ENCODE peak calls at places on chromosomes 7 and 10, in seven cellular contexts. One of them, this sample, is unnamed.

GRCh38 chr10:69819713-69820506 is 18.2 kb downstream of the COL13A1 start:
- DNase-seq in GM23338: no peak
- DNase-seq in choroid plexus epithelial cell: peak
- DNase-seq in IMR-90: peak
- DNase-seq in A549: no peak
- DNase-seq in AG09309: no peak
- DNase-seq in heart left ventricle: no peak
- DNase-seq in this sample: peak

GRCh38 chr10:7700577-7701125 is 2.5 kb upstream of the ITIH2 start:
- DNase-seq in A549: peak
- DNase-seq in AG09309: no peak
- DNase-seq in GM23338: no peak
- DNase-seq in IMR-90: no peak
- DNase-seq in choroid plexus epithelial cell: peak
- DNase-seq in heart left ventricle: no peak
- DNase-seq in this sample: no peak

GRCh38 chr10:63588436-63589180 is 67.4 kb downstream of the REEP3 start:
- DNase-seq in heart left ventricle: no peak
- DNase-seq in IMR-90: peak
- DNase-seq in AG09309: no peak
- DNase-seq in GM23338: no peak
- DNase-seq in A549: no peak
- DNase-seq in choroid plexus epithelial cell: no peak
- DNase-seq in this sample: peak

GRCh38 chr10:47042815-47043750 is 131.9 kb downstream of the PTPN20 start:
- DNase-seq in IMR-90: no peak
- DNase-seq in choroid plexus epithelial cell: no peak
- DNase-seq in GM23338: peak
- DNase-seq in heart left ventricle: peak
- DNase-seq in A549: no peak
- DNase-seq in AG09309: no peak
- DNase-seq in this sample: no peak

GRCh38 chr7:28447071-28447470 is 34.8 kb downstream of the CREB5 start:
- DNase-seq in IMR-90: peak
- DNase-seq in AG09309: no peak
- DNase-seq in A549: no peak
- DNase-seq in heart left ventricle: no peak
- DNase-seq in choroid plexus epithelial cell: no peak
- DNase-seq in GM23338: no peak
- DNase-seq in this sample: no peak

GRCh38 chr10:123013456-123014419 is 4.9 kb downstream of the ACADSB start:
- DNase-seq in A549: no peak
- DNase-seq in AG09309: no peak
- DNase-seq in heart left ventricle: no peak
- DNase-seq in choroid plexus epithelial cell: no peak
- DNase-seq in IMR-90: no peak
- DNase-seq in GM23338: no peak
- DNase-seq in this sample: no peak

GRCh38 chr7:46871516-46871915 is 710.4 kb downstream of the TNS3 start:
- DNase-seq in choroid plexus epithelial cell: no peak
- DNase-seq in GM23338: no peak
- DNase-seq in AG09309: no peak
- DNase-seq in IMR-90: no peak
- DNase-seq in heart left ventricle: no peak
- DNase-seq in A549: no peak
- DNase-seq in this sample: no peak

GRCh38 chr10:102202386-102202785 is 23.7 kb upstream of the ELOVL3 start:
- DNase-seq in heart left ventricle: no peak
- DNase-seq in choroid plexus epithelial cell: no peak
- DNase-seq in IMR-90: no peak
- DNase-seq in A549: no peak
- DNase-seq in AG09309: no peak
- DNase-seq in GM23338: no peak
- DNase-seq in this sample: no peak

GRCh38 chr10:60916025-60916424 is 28.0 kb downstream of the RHOBTB1 start:
- DNase-seq in heart left ventricle: no peak
- DNase-seq in GM23338: peak
- DNase-seq in AG09309: no peak
- DNase-seq in A549: no peak
- DNase-seq in IMR-90: no peak
- DNase-seq in choroid plexus epithelial cell: peak
- DNase-seq in this sample: no peak

GRCh38 chr10:29783211-29783947 is 148.6 kb upstream of the SVIL start:
- DNase-seq in IMR-90: peak
- DNase-seq in AG09309: no peak
- DNase-seq in heart left ventricle: no peak
- DNase-seq in choroid plexus epithelial cell: peak
- DNase-seq in GM23338: no peak
- DNase-seq in A549: no peak
- DNase-seq in this sample: peak

GRCh38 chr7:112283382-112283910 is 77.0 kb downstream of the ZNF277 start:
- DNase-seq in heart left ventricle: no peak
- DNase-seq in AG09309: no peak
- DNase-seq in IMR-90: no peak
- DNase-seq in choroid plexus epithelial cell: no peak
- DNase-seq in GM23338: no peak
- DNase-seq in A549: no peak
- DNase-seq in this sample: no peak

GRCh38 chr7:10974717-10975032 is 1.0 kb downstream of the PHF14 start:
- DNase-seq in GM23338: no peak
- DNase-seq in A549: peak
- DNase-seq in choroid plexus epithelial cell: no peak
- DNase-seq in IMR-90: no peak
- DNase-seq in heart left ventricle: no peak
- DNase-seq in AG09309: no peak
- DNase-seq in this sample: no peak

GRCh38 chr7:64686493-64687184 is 20.7 kb downstream of the ZNF107 start:
- DNase-seq in AG09309: no peak
- DNase-seq in A549: no peak
- DNase-seq in choroid plexus epithelial cell: no peak
- DNase-seq in GM23338: no peak
- DNase-seq in heart left ventricle: no peak
- DNase-seq in IMR-90: no peak
- DNase-seq in this sample: no peak
- H3K4me3 ChIP-seq in AG09309: no peak
- H3K4me3 ChIP-seq in A549: no peak
- H3K4me3 ChIP-seq in choroid plexus epithelial cell: no peak
- H3K4me3 ChIP-seq in GM23338: no peak
- H3K4me3 ChIP-seq in heart left ventricle: no peak
- H3K4me3 ChIP-seq in IMR-90: no peak
- H3K4me3 ChIP-seq in this sample: no peak

DNA sequence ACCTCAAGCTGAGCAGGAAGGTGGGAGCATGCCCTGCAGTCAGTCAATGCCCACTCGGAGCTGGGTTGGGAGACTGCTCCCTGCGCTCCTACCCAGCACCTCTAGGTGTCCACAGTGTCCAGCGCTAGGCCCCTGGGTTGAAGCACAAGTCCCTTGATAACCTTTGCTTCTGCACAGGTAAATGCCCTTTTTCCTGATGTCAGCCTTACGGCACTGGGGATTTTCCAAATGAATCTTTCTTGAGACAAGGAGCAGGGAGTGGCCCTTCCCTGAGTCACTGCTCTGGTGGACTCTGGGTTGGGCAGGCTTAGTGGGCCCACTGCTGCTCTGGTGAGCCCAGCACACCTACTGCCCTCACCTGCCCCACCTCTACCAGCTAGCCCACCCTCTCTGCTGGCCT is 61.9 kb upstream of the OPN4 start:
- DNase-seq in IMR-90: no peak
- DNase-seq in heart left ventricle: no peak
- DNase-seq in choroid plexus epithelial cell: no peak
- DNase-seq in A549: no peak
- DNase-seq in GM23338: peak
- DNase-seq in AG09309: no peak
- DNase-seq in this sample: no peak
- TF ChIP-seq CTCF in IMR-90: peak
- TF ChIP-seq CTCF in heart left ventricle: no peak
- TF ChIP-seq CTCF in choroid plexus epithelial cell: peak
- TF ChIP-seq CTCF in A549: no peak
- TF ChIP-seq CTCF in GM23338: peak
- TF ChIP-seq CTCF in AG09309: peak
- TF ChIP-seq CTCF in this sample: peak

GRCh38 chr10:73161662-73162061 is 6.1 kb downstream of the ECD start:
- DNase-seq in heart left ventricle: no peak
- DNase-seq in GM23338: no peak
- DNase-seq in A549: no peak
- DNase-seq in choroid plexus epithelial cell: no peak
- DNase-seq in AG09309: no peak
- DNase-seq in IMR-90: no peak
- DNase-seq in this sample: no peak
- H3K4me3 ChIP-seq in heart left ventricle: no peak
- H3K4me3 ChIP-seq in GM23338: no peak
- H3K4me3 ChIP-seq in A549: no peak
- H3K4me3 ChIP-seq in choroid plexus epithelial cell: no peak
- H3K4me3 ChIP-seq in AG09309: no peak
- H3K4me3 ChIP-seq in IMR-90: no peak
- H3K4me3 ChIP-seq in this sample: no peak

DNA sequence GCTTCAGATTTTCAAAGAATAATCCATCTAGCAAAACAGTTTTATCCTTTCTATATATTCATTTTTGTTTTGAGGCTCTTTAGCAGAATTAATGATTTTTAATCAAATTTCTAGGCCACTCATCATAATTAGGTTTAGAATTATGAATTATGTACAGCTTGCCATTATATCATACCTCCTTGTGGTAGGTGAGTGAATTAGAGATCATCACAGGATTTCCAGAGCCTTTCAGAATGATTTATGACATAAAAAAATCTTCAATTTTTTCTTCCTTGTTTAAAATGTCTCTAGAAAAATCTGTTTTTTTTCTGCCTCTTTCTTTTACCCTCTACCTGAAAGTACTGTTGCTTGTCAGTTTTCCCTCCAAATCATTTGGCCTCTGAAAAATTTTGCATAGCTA is 433.3 kb downstream of the LRMDA start:
- DNase-seq in GM23338: no peak
- DNase-seq in AG09309: no peak
- DNase-seq in choroid plexus epithelial cell: no peak
- DNase-seq in A549: no peak
- DNase-seq in heart left ventricle: no peak
- DNase-seq in IMR-90: no peak
- DNase-seq in this sample: no peak
- TF ChIP-seq CTCF in GM23338: no peak
- TF ChIP-seq CTCF in AG09309: no peak
- TF ChIP-seq CTCF in choroid plexus epithelial cell: no peak
- TF ChIP-seq CTCF in A549: no peak
- TF ChIP-seq CTCF in heart left ventricle: no peak
- TF ChIP-seq CTCF in IMR-90: no peak
- TF ChIP-seq CTCF in this sample: no peak